ENCODE peak calls at places on chromosomes 3 and 15, in five cellular contexts. W is AG09309, A is NCI-H1417 treated with DMSO at 0.1 percent for 48 hours, P is adrenal gland, F is C1 segment of cervical spinal cord. Z is an unnamed sample.

GRCh38 chr3:159604151-159604581 is 384.5 kb upstream of the IL12A start:
- DNase-seq in W (no peak), A (no peak), P (no peak), F (no peak), Z (no peak)

GRCh38 chr3:177781686-177782161 is 584.4 kb upstream of the TBL1XR1 start:
- DNase-seq in W (peak), A (no peak), P (peak), F (no peak), Z (no peak)

GRCh38 chr3:12549971-12550760 is 4.9 kb upstream of the MKRN2OS start:
- DNase-seq in W (no peak), A (no peak), P (no peak), F (no peak), Z (no peak)

GRCh38 chr15:63195257-63196023 is 6.0 kb downstream of the RAB8B start:
- DNase-seq in W (no peak), A (no peak), P (no peak), F (no peak), Z (peak)

GRCh38 chr3:116561529-116561928 is 116.2 kb upstream of the LSAMP start:
- DNase-seq in W (no peak), A (no peak), P (no peak), F (no peak), Z (no peak)

GRCh38 chr3:194165619-194166018 is 29.7 kb downstream of the HES1 start:
- DNase-seq in W (no peak), A (no peak), P (no peak), F (no peak), Z (no peak)

GRCh38 chr15:63969652-63970421 is 76.4 kb downstream of the DAPK2 start:
- DNase-seq in W (no peak), A (no peak), P (no peak), F (no peak), Z (no peak)

GRCh38 chr3:181985386-181985785 is 273.7 kb downstream of the SOX2 start:
- DNase-seq in W (no peak), A (no peak), P (no peak), F (no peak), Z (no peak)

GRCh38 chr3:70120360-70120966 is 120.9 kb downstream of the SAMMSON start:
- DNase-seq in W (peak), A (no peak), P (peak), F (no peak), Z (peak)

GRCh38 chr15:50909044-50909342 is 510 bp downstream of the AP4E1 start:
- DNase-seq in W (no peak), A (no peak), P (no peak), F (no peak), Z (no peak)

GRCh38 chr15:60591491-60592385 is 112.8 kb upstream of the ICE2 start:
- DNase-seq in W (no peak), A (no peak), P (peak), F (peak), Z (peak)